ENCODE peak calls at places on chromosome 3, in six cellular contexts. F is mammary epithelial cell, M is AG09309, R is dorsolateral prefrontal cortex, K is heart right ventricle, H is choroid plexus epithelial cell. E is an unnamed sample.

GRCh38 chr3:48727511-48727910 is 10.5 kb upstream of the IP6K2 start:
- DNase-seq in R (no peak), M (no peak), F (no peak), K (no peak), H (no peak), E (no peak)

GRCh38 chr3:8353364-8353763 is 148.3 kb upstream of the LMCD1 start:
- DNase-seq in F (no peak), M (no peak), R (no peak), H (no peak), K (no peak), E (no peak)

GRCh38 chr3:11638669-11639402 is 4.9 kb downstream of the VGLL4 start:
- DNase-seq in H (peak), F (peak), K (no peak), M (no peak), R (peak), E (no peak)

GRCh38 chr3:14340960-14341708 is 61.3 kb upstream of the SLC6A6 start:
- DNase-seq in R (no peak), F (no peak), M (no peak), K (no peak), H (no peak), E (no peak)

GRCh38 chr3:108420926-108421325 is 89.5 kb downstream of the MYH15 start:
- DNase-seq in R (no peak), K (no peak), H (peak), M (peak), F (peak), E (peak)

GRCh38 chr3:50961361-50961760 is 286.6 kb downstream of the DOCK3 start:
- DNase-seq in M (no peak), H (no peak), F (no peak), R (no peak), K (no peak), E (no peak)

GRCh38 chr3:77546246-77546645 is 506.3 kb downstream of the ROBO2 start:
- DNase-seq in F (no peak), R (no peak), M (no peak), K (no peak), H (no peak), E (no peak)

GRCh38 chr3:111850481-111850880 is 8.6 kb upstream of the PHLDB2 start:
- DNase-seq in M (no peak), K (no peak), R (no peak), F (no peak), H (peak), E (no peak)

GRCh38 chr3:106119691-106120090 is 250.9 kb upstream of the CBLB start:
- DNase-seq in R (no peak), M (no peak), F (peak), H (peak), K (no peak), E (no peak)

GRCh38 chr3:187743195-187744141 is 1.8 kb downstream of the BCL6 start:
- DNase-seq in H (peak), R (no peak), M (no peak), F (peak), K (peak), E (no peak)

GRCh38 chr3:141108002-141108401 is 56.9 kb downstream of the SPSB4 start:
- DNase-seq in M (no peak), K (no peak), H (no peak), R (no peak), F (no peak), E (no peak)

GRCh38 chr3:111547645-111548044 is 5.6 kb downstream of the CD96 start:
- DNase-seq in K (no peak), F (no peak), M (no peak), H (no peak), R (no peak), E (no peak)

GRCh38 chr3:11530153-11530721 is 113.5 kb downstream of the VGLL4 start:
- DNase-seq in R (peak), K (peak), F (peak), M (peak), H (peak), E (peak)

GRCh38 chr3:6921876-6922275 is 61.0 kb downstream of the GRM7 start:
- DNase-seq in R (no peak), F (no peak), H (no peak), M (no peak), K (no peak), E (no peak)

GRCh38 chr3:132521921-132522320 is 75.1 kb upstream of the ACKR4 start:
- DNase-seq in K (no peak), R (no peak), F (no peak), H (no peak), M (no peak), E (no peak)

GRCh38 chr3:98209244-98209643 is 42.7 kb downstream of the OR5H15 start:
- DNase-seq in M (no peak), H (no peak), R (no peak), K (no peak), F (no peak), E (no peak)

GRCh38 chr3:105885261-105885660 is 16.4 kb upstream of the CBLB start:
- DNase-seq in R (no peak), F (no peak), M (no peak), H (no peak), K (no peak), E (no peak)

GRCh38 chr3:30271781-30272180 is 334.6 kb upstream of the TGFBR2 start:
- DNase-seq in K (no peak), H (no peak), F (no peak), R (no peak), M (no peak), E (no peak)

GRCh38 chr3:47004369-47005211 is 25.1 kb downstream of the NBEAL2 start:
- DNase-seq in R (no peak), F (no peak), K (no peak), M (no peak), H (no peak), E (no peak)

GRCh38 chr3:51700403-51700802 is 6.5 kb upstream of the GRM2 start:
- DNase-seq in K (no peak), M (no peak), R (no peak), H (no peak), F (no peak), E (no peak)

GRCh38 chr3:42654331-42655201 is 1.1 kb downstream of the ZBTB47 start:
- DNase-seq in M (no peak), R (no peak), K (peak), H (peak), F (no peak), E (no peak)

GRCh38 chr3:16092923-16093322 is 81.6 kb upstream of the GALNT15 start:
- DNase-seq in F (no peak), K (no peak), H (no peak), M (no peak), R (no peak), E (no peak)

GRCh38 chr3:99933971-99934750 is 116.5 kb downstream of the CMSS1 start:
- DNase-seq in M (no peak), F (no peak), R (no peak), H (no peak), K (no peak), E (no peak)

GRCh38 chr3:25448750-25449684 is 21.0 kb downstream of the RARB start:
- DNase-seq in M (no peak), K (peak), H (peak), R (peak), F (peak), E (peak)

GRCh38 chr3:69197922-69198540 is 75.6 kb upstream of the LMOD3 start:
- DNase-seq in K (no peak), M (no peak), F (no peak), H (no peak), R (no peak), E (no peak)

GRCh38 chr3:177447938-177448337 is 250.7 kb upstream of the TBL1XR1 start:
- DNase-seq in F (peak), H (no peak), K (no peak), M (no peak), R (no peak), E (no peak)

GRCh38 chr3:14651440-14652251 is at the start of gene CCDC174:
- DNase-seq in F (peak), H (peak), M (peak), R (peak), K (peak), E (peak)

DNA sequence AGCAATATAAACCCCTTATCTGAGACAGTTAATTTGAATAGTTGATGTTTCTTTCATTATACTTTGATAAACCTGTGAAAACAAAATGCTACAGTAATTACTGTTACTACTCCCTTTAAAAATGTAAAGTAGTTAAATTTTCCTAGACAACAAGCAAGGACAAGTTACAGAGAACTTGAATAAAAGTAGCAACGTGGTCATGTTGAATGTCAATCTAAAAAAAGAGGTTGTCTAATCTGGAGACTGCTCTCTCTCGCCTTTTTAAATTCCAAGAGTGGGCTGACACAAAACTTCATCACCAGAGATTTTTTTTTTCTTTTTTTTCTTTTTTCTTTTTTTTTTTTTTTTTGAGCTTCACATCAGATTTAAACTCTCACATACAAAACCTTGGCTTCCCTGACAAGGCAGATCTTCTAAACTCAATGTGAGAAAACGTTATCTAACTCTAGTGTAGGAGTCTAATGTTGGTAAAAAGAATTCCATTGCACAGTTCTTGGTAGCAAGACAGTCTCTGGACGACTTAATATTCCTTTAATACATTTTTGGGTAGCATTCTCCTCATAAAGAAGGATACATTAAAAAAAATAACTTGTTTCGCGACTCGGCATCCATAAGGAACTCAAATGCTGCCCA is 4.1 kb downstream of the FOXP1 start:
- DNase-seq in K (no peak), R (no peak), M (no peak), F (peak), H (no peak), E (no peak)
- H3K4me3 ChIP-seq in K (no peak), R (no peak), M (peak), F (peak), H (peak), E (peak)

GRCh38 chr3:159733194-159733860 is 255.3 kb upstream of the IL12A start:
- DNase-seq in F (peak), M (peak), H (peak), R (no peak), K (no peak), E (peak)
- H3K4me3 ChIP-seq in F (no peak), M (no peak), H (no peak), R (no peak), K (no peak), E (no peak)

DNA sequence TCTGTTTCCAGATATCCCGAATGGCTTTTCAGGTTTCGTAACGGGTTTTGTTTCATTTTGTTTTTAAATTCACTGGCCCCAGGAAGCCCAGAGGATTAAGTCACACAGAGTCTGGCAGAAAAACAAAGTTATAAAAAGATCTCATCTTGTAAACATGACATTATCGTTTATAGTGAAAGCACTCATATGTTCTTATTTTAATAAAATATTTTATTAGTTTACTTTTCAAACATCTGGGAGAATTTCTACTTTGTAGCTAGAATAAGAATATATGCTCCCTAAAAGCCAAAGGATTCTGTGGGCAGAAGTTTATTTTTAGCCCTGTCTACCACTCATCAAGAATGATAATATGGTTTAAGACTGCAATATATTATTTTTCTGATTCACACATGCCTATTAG is 149.3 kb upstream of the SLC2A2 start:
- DNase-seq in R (no peak), H (no peak), M (peak), F (no peak), K (no peak), E (no peak)
- H3K4me3 ChIP-seq in R (peak), H (no peak), M (peak), F (no peak), K (peak), E (no peak)

DNA sequence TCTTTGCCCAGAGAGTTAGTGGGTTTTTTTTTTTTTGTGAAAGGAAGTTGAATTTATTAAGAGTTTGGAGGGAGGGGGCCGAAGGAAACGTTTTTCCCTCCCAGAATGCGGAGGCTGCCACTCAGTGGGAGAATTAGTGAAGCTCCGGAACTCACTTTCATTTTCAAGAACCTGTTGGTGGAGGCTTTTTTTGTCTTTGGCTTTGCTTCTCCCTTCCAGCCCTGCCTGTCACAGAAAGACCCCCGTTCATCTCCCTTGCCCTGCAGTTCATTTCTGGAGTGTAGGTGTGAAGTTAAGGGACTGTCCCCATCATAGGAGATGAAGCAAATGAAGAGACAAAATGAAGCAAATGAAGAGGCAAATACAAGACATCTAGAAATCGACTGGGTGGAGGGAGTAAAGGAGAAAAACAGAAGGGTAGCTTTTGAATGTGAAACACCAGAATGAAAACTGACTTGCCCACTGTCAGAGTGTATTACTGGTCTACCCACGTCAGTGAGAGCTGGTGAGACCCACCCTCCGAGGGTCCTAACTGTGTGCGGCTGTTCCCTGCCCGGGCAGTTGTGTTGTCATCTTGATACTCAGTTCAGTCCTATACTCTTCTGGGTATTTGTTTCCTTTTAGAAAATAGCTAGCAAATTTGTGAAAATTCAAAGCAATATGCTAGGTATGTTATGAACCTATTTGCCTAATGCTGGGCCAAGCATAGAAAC is 91.5 kb downstream of the ITPR1 start:
- DNase-seq in R (no peak), K (peak), H (peak), F (peak), M (no peak), E (no peak)
- H3K4me3 ChIP-seq in R (peak), K (peak), H (peak), F (peak), M (peak), E (peak)

GRCh38 chr3:31918179-31919165 is 62.6 kb downstream of the OSBPL10 start:
- DNase-seq in R (no peak), F (no peak), M (no peak), H (peak), K (no peak), E (no peak)
- H3K4me3 ChIP-seq in R (no peak), F (no peak), M (no peak), H (peak), K (no peak), E (no peak)

GRCh38 chr3:196163687-196164493 is 47.3 kb downstream of the ZDHHC19 start:
- DNase-seq in F (no peak), R (no peak), H (no peak), K (peak), M (no peak), E (no peak)
- H3K4me3 ChIP-seq in F (no peak), R (no peak), H (no peak), K (peak), M (no peak), E (no peak)